ENCODE peak calls at places on chromosomes 6 and 20, in five cellular contexts. I is endothelial cell of umbilical vein, Q is A549, G is K562, X is HepG2. T is an unnamed sample.
A peak's percentile ranks its signal among the peaks of the same experiment; 100 is the strongest.

GRCh38 chr6:109826551-109826950 is 135.5 kb downstream of the FIG4 start:
- DNase-seq in X (no peak), I (no peak), Q (no peak), G (no peak), T (no peak)

GRCh38 chr6:6962086-6962485 is 145.7 kb upstream of the RREB1 start:
- DNase-seq in G (no peak), X (no peak), Q (no peak), I (no peak), T (no peak)

GRCh38 chr6:153677522-153677921 is 361.5 kb upstream of the OPRM1 start:
- DNase-seq in G (no peak), I (no peak), X (no peak), Q (no peak), T (no peak)

GRCh38 chr6:105560611-105561066 is 157.8 kb upstream of the PREP start:
- DNase-seq in I (no peak), Q (no peak), G (no peak), X (no peak), T (no peak)

GRCh38 chr6:14066782-14067406 is 50.7 kb upstream of the CD83 start:
- DNase-seq in X (peak; percentile 55), Q (peak; percentile 54), I (peak; percentile 61), G (peak; percentile 69), T (peak; percentile 74)

GRCh38 chr6:113959235-113959634 is 11.7 kb downstream of the HDAC2 start:
- DNase-seq in X (no peak), I (no peak), G (no peak), Q (no peak), T (no peak)

GRCh38 chr6:563863-564262 is 93.0 kb downstream of the HUS1B start:
- DNase-seq in G (no peak), Q (no peak), X (no peak), I (no peak), T (no peak)

GRCh38 chr6:28742668-28743270 is 181.0 kb downstream of the TRIM27 start:
- DNase-seq in Q (peak; percentile 58), X (peak; percentile 59), I (peak; percentile 35), G (peak; percentile 44), T (peak; percentile 86)

GRCh38 chr20:49676581-49677291 is 36.9 kb downstream of the B4GALT5 start:
- DNase-seq in G (peak; percentile 38), Q (peak; percentile 66), I (peak; percentile 45), X (peak; percentile 50), T (peak; percentile 81)

GRCh38 chr20:63850689-63851547 is 10.4 kb upstream of the ABHD16B start:
- DNase-seq in X (no peak), Q (no peak), I (no peak), G (no peak), T (peak; percentile 50)

GRCh38 chr6:16639689-16640480 is 121.4 kb downstream of the ATXN1 start:
- DNase-seq in G (no peak), Q (peak; percentile 13), I (peak; percentile 68), X (no peak), T (no peak)

GRCh38 chr6:139829557-139829956 is 455.1 kb upstream of the CITED2 start:
- DNase-seq in G (no peak), I (no peak), Q (no peak), X (no peak), T (no peak)

GRCh38 chr6:2688416-2689064 is 62.2 kb downstream of the MYLK4 start:
- DNase-seq in Q (peak; percentile 19), X (peak; percentile 23), I (peak; percentile 24), G (no peak), T (peak; percentile 67)

GRCh38 chr20:10508468-10509251 is 73.6 kb downstream of the SLX4IP start:
- DNase-seq in Q (no peak), I (no peak), G (no peak), X (no peak), T (peak; percentile 51)

GRCh38 chr6:113122060-113122459 is 735.1 kb upstream of the MARCKS start:
- DNase-seq in Q (peak; percentile 46), G (no peak), X (peak; percentile 25), I (peak; percentile 97), T (no peak)

GRCh38 chr20:29878281-29878741 is 1379.2 kb upstream of the DEFB115 start:
- DNase-seq in Q (peak; percentile 55), G (peak; percentile 37), I (no peak), X (peak; percentile 54), T (no peak)

GRCh38 chr6:33632603-33633039 is 11.5 kb downstream of the ITPR3 start:
- DNase-seq in G (peak; percentile 76), X (peak; percentile 75), I (peak; percentile 43), Q (peak; percentile 58), T (peak; percentile 69)

GRCh38 chr6:97394160-97394748 is 111.2 kb upstream of the MMS22L start:
- DNase-seq in I (peak; percentile 75), X (peak; percentile 65), Q (peak; percentile 10), G (peak; percentile 65), T (peak; percentile 73)

GRCh38 chr6:14286144-14286543 is 168.6 kb downstream of the CD83 start:
- DNase-seq in Q (peak; percentile 35), G (no peak), X (no peak), I (no peak), T (no peak)

GRCh38 chr20:18527836-18528235 is 20.1 kb downstream of the SEC23B start:
- DNase-seq in I (no peak), X (no peak), G (no peak), Q (no peak), T (no peak)

GRCh38 chr6:167849846-167850459 is 23.2 kb downstream of the AFDN start:
- DNase-seq in Q (peak; percentile 4), X (peak; percentile 86), G (no peak), I (peak; percentile 71), T (no peak)

GRCh38 chr20:18267815-18268214 is 20.5 kb upstream of the ZNF133 start:
- DNase-seq in I (peak; percentile 7), G (no peak), Q (no peak), X (no peak), T (no peak)

GRCh38 chr20:11302436-11302835 is 615.3 kb upstream of the BTBD3 start:
- DNase-seq in Q (no peak), X (no peak), G (no peak), I (no peak), T (no peak)

GRCh38 chr20:16608265-16608636 is 35.0 kb upstream of the KIF16B start:
- DNase-seq in I (no peak), Q (no peak), X (no peak), G (no peak), T (no peak)

GRCh38 chr6:40852667-40853383 is 186.2 kb downstream of the UNC5CL start:
- DNase-seq in Q (peak; percentile 13), X (peak; percentile 26), G (peak; percentile 81), I (no peak), T (peak; percentile 43)

GRCh38 chr6:39801456-39802251 is 9.5 kb downstream of the DAAM2 start:
- DNase-seq in I (no peak), Q (no peak), G (no peak), X (peak; percentile 78), T (no peak)

GRCh38 chr6:137227872-137228302 is 8.7 kb upstream of the IFNGR1 start:
- DNase-seq in I (no peak), X (no peak), G (no peak), Q (no peak), T (no peak)

GRCh38 chr6:42075159-42075838 is 25.0 kb downstream of the TAF8 start:
- DNase-seq in I (peak; percentile 72), G (peak; percentile 73), Q (peak; percentile 74), X (peak; percentile 69), T (peak; percentile 74)

GRCh38 chr6:17583811-17584210 is 16.3 kb upstream of the FAM8A1 start:
- DNase-seq in Q (no peak), X (no peak), I (no peak), G (no peak), T (no peak)

GRCh38 chr20:41426361-41426900 is 59.8 kb upstream of the EMILIN3 start:
- DNase-seq in I (no peak), Q (no peak), X (no peak), G (no peak), T (no peak)

GRCh38 chr6:13423292-13423691 is 64.1 kb downstream of the GFOD1 start:
- DNase-seq in I (no peak), X (no peak), G (no peak), Q (no peak), T (no peak)

GRCh38 chr6:5260111-5260620 is 584 bp downstream of the LYRM4 start:
- DNase-seq in X (peak; percentile 81), I (peak; percentile 57), Q (peak; percentile 79), G (peak; percentile 79), T (peak; percentile 84)

GRCh38 chr6:5261545-5262109 is 314 bp downstream of the FARS2 start:
- DNase-seq in G (no peak), Q (no peak), I (no peak), X (no peak), T (no peak)

GRCh38 chr6:5257400-5257799 is 3.4 kb downstream of the LYRM4 start:
- DNase-seq in I (no peak), Q (no peak), G (no peak), X (no peak), T (no peak)

GRCh38 chr6:5259428-5259827 is 1.3 kb downstream of the LYRM4 start:
- DNase-seq in I (no peak), X (no peak), G (peak; percentile 38), Q (no peak), T (no peak)

GRCh38 chr6:5260661-5261544 is at the start of the genes FARS2 and LYRM4:
- DNase-seq in Q (peak; percentile 50), X (peak; percentile 79), G (peak; percentile 97), I (peak; percentile 94), T (peak; percentile 93)
- TF ChIP-seq POLR2A in Q (peak; percentile 32), X (peak; percentile 63), G (peak; percentile 71), I (peak; percentile 32), T (peak; percentile 24)

GRCh38 chr6:64041373-64041772 is 405.8 kb downstream of the PHF3 start:
- DNase-seq in G (no peak), X (no peak), Q (no peak), I (no peak), T (no peak)
- TF ChIP-seq MYC in G (no peak), X (no peak), Q (no peak), I (no peak), T (no peak)

GRCh38 chr20:45373353-45374100 is 4.6 kb downstream of the TP53TG5 start:
- DNase-seq in Q (peak; percentile 91), X (peak; percentile 83), G (peak; percentile 86), I (peak; percentile 84), T (peak; percentile 86)
- H3K4me3 ChIP-seq in Q (peak overlapping the region; percentile 43), X (peak overlapping the region; percentile 29), G (peak overlapping the region; percentile 41), I (peak overlapping the region; percentile 17), T (peak overlapping the region; percentile 39)

GRCh38 chr6:158231551-158232444 is 63.6 kb downstream of the GTF2H5 start:
- DNase-seq in X (peak; percentile 74), I (peak; percentile 53), G (peak; percentile 97), Q (peak; percentile 51), T (peak; percentile 79)
- TF ChIP-seq POLR2A in X (peak; percentile 52), I (no peak), G (peak; percentile 62), Q (peak; percentile 15), T (peak; percentile 27)

GRCh38 chr20:43716757-43717615 is 9.8 kb downstream of the GTSF1L start:
- DNase-seq in X (no peak), Q (no peak), G (no peak), I (no peak), T (no peak)
- TF ChIP-seq MYC in X (no peak), Q (no peak), G (no peak), I (no peak), T (no peak)

DNA sequence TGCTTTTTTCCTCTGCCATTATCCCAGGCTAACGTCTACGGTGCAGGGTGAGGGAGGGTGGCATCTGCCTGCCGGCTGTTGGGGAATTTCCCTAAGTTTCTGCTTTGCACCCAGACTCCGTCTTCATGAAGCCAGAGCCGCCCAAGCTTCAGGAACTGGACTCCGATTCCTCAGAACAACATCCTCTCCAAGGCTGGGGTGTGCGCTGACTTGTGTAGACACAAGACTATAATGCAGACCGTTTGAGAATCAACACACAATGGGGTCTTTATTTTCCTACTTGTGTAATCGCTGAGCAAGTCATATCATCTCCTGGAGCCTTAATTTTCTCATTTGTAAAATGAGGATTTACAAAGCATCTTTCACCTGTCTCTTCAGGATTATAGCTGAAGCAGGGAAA is 160.5 kb upstream of the AGPAT4 start:
- DNase-seq in G (no peak), Q (no peak), I (no peak), X (no peak), T (no peak)
- H3K4me3 ChIP-seq in G (no peak overlapping the region), Q (no peak overlapping the region), I (no peak overlapping the region), X (no peak overlapping the region), T (no peak overlapping the region)